ENCODE peak calls at places on chromosomes 11 and 22, in six cellular contexts. S is cardiac fibroblast; N is HT1080; R is GM04503; T is NCI-H2081; O is activated CD8-positive, alpha-beta memory T cell treated with anti-CD3 and anti-CD28 coated beads for 24 hours. K is an unnamed sample.

GRCh38 chr11:34302046-34302921 is 55.5 kb downstream of the ABTB2 start:
- DNase-seq in N (peak), O (no peak), T (no peak), S (peak), R (peak), K (peak)

GRCh38 chr11:115425816-115426215 is 78.4 kb downstream of the CADM1 start:
- DNase-seq in S (no peak), N (no peak), R (no peak), O (no peak), T (no peak), K (no peak)

GRCh38 chr11:17979770-17980371 is 33.0 kb downstream of the SERGEF start:
- DNase-seq in S (peak), O (peak), T (peak), N (peak), R (no peak), K (peak)

GRCh38 chr11:83294208-83294607 is 8.0 kb upstream of the CCDC90B start:
- DNase-seq in S (no peak), R (no peak), T (no peak), N (no peak), O (no peak), K (no peak)

GRCh38 chr11:115919341-115920086 is 415.3 kb upstream of the CADM1 start:
- DNase-seq in T (no peak), O (no peak), N (peak), R (no peak), S (no peak), K (no peak)

GRCh38 chr11:127050141-127050632 is 49.6 kb upstream of the KIRREL3 start:
- DNase-seq in S (no peak), R (no peak), T (no peak), N (no peak), O (no peak), K (no peak)

GRCh38 chr11:10564030-10564429 is 4.4 kb downstream of the LYVE1 start:
- DNase-seq in S (no peak), R (no peak), O (no peak), T (no peak), N (no peak), K (no peak)

GRCh38 chr11:45412033-45412432 is 125.9 kb upstream of the SYT13 start:
- DNase-seq in O (no peak), T (no peak), N (peak), S (peak), R (no peak), K (no peak)

GRCh38 chr11:100585728-100586127 is 101.4 kb upstream of the ARHGAP42 start:
- DNase-seq in R (no peak), N (no peak), S (no peak), O (no peak), T (no peak), K (no peak)

GRCh38 chr22:30829901-30830550 is 135.4 kb downstream of the OSBP2 start:
- DNase-seq in R (peak), N (peak), T (no peak), O (no peak), S (peak), K (peak)

GRCh38 chr11:126265801-126266200 is 2.9 kb downstream of the SRPRA start:
- DNase-seq in T (no peak), O (no peak), N (no peak), S (peak), R (no peak), K (no peak)

GRCh38 chr11:43119275-43119970 is 192.4 kb upstream of the API5 start:
- DNase-seq in O (no peak), S (no peak), T (no peak), N (peak), R (no peak), K (no peak)

GRCh38 chr11:64891880-64892279 is 13.5 kb upstream of the EHD1 start:
- DNase-seq in N (no peak), O (no peak), S (no peak), T (no peak), R (no peak), K (no peak)

GRCh38 chr11:28981331-28981865 is 873.2 kb downstream of the METTL15 start:
- DNase-seq in T (no peak), R (no peak), O (no peak), N (peak), S (peak), K (no peak)

GRCh38 chr11:61004841-61005240 is 33.4 kb downstream of the CD6 start:
- DNase-seq in R (no peak), T (no peak), O (peak), S (peak), N (no peak), K (no peak)

GRCh38 chr11:65121447-65121864 is 478 bp downstream of the FAU start:
- DNase-seq in O (peak), S (no peak), R (no peak), N (no peak), T (no peak), K (no peak)

GRCh38 chr11:12777208-12777874 is 103.1 kb downstream of the TEAD1 start:
- DNase-seq in T (no peak), S (peak), O (no peak), N (no peak), R (peak), K (no peak)

GRCh38 chr11:63961608-63962412 is 12.6 kb upstream of the COX8A start:
- DNase-seq in N (no peak), T (no peak), O (no peak), S (peak), R (no peak), K (peak)

GRCh38 chr11:63858628-63859550 is 20.0 kb downstream of the MARK2 start:
- DNase-seq in R (no peak), N (peak), O (no peak), T (no peak), S (peak), K (no peak)

GRCh38 chr22:23033116-23033905 is 37.0 kb upstream of the GNAZ start:
- DNase-seq in R (no peak), O (no peak), S (no peak), N (no peak), T (no peak), K (no peak)

GRCh38 chr11:7577883-7578242 is 64.1 kb downstream of the PPFIBP2 start:
- DNase-seq in T (no peak), O (no peak), N (peak), S (peak), R (no peak), K (no peak)

GRCh38 chr11:75242722-75243600 is 2.4 kb downstream of the TPBGL start:
- DNase-seq in N (no peak), R (no peak), O (no peak), S (no peak), T (no peak), K (no peak)

GRCh38 chr11:126111458-126112116 is 48.9 kb upstream of the CDON start:
- DNase-seq in S (no peak), T (peak), N (no peak), O (no peak), R (no peak), K (no peak)

GRCh38 chr11:35045219-35045819 is 93.7 kb upstream of the CD44 start:
- DNase-seq in N (no peak), O (peak), T (no peak), S (no peak), R (no peak), K (no peak)